ENCODE peak calls at places on chromosomes 1 and 21, in ten cellular contexts. N, J, Z, H, A, X, S, G, Q and D are unnamed samples.

GRCh38 chr1:195908121-195908520 is 700.1 kb downstream of the KCNT2 start:
- DNase-seq in N (peak; percentile 8), J (no peak), Z (peak; percentile 58), H (no peak), A (peak; percentile 1), X (no peak), S (peak; percentile 13), G (no peak), Q (peak; percentile 92), D (no peak)

GRCh38 chr1:8133657-8134430 is 107.7 kb upstream of the ERRFI1 start:
- DNase-seq in N (peak; percentile 98), J (peak; percentile 82), Z (peak; percentile 98), H (no peak), A (peak; percentile 95), X (no peak), S (peak; percentile 78), G (no peak), Q (peak; percentile 95), D (no peak)

GRCh38 chr1:170494369-170494768 is 37.6 kb upstream of the GORAB start:
- DNase-seq in N (peak; percentile 78), J (no peak), Z (peak; percentile 4), H (no peak), A (peak; percentile 14), X (no peak), S (no peak), G (no peak), Q (peak; percentile 34), D (peak; percentile 67)

GRCh38 chr1:198678301-198678836 is 39.5 kb downstream of the PTPRC start:
- DNase-seq in N (no peak), J (no peak), Z (no peak), H (peak; percentile 86), A (no peak), X (no peak), S (no peak), G (no peak), Q (no peak), D (no peak)

GRCh38 chr1:7418442-7419080 is 352.5 kb upstream of the VAMP3 start:
- DNase-seq in N (no peak), J (peak; percentile 6), Z (no peak), H (no peak), A (no peak), X (no peak), S (no peak), G (peak; percentile 12), Q (no peak), D (no peak)

GRCh38 chr1:24379733-24380315 is 33.8 kb downstream of the STPG1 start:
- DNase-seq in N (no peak), J (no peak), Z (peak; percentile 45), H (no peak), A (peak; percentile 24), X (no peak), S (no peak), G (no peak), Q (peak; percentile 99), D (no peak)

GRCh38 chr1:1680031-1680911 is 12.3 kb downstream of the SLC35E2B start:
- DNase-seq in N (no peak), J (no peak), Z (no peak), H (no peak), A (no peak), X (no peak), S (no peak), G (peak; percentile 13), Q (no peak), D (no peak)

GRCh38 chr1:17232759-17233661 is 15.9 kb upstream of the PADI3 start:
- DNase-seq in N (peak; percentile 94), J (no peak), Z (peak; percentile 59), H (no peak), A (peak; percentile 85), X (no peak), S (peak; percentile 88), G (no peak), Q (peak; percentile 95), D (no peak)

GRCh38 chr21:39251326-39251725 is 62.1 kb downstream of the BRWD1 start:
- DNase-seq in N (no peak), J (no peak), Z (peak; percentile 63), H (no peak), A (peak; percentile 18), X (no peak), S (no peak), G (no peak), Q (no peak), D (no peak)

GRCh38 chr1:168643152-168643551 is 66.7 kb downstream of the XCL1 start:
- DNase-seq in N (peak; percentile 91), J (no peak), Z (peak; percentile 24), H (no peak), A (peak; percentile 64), X (no peak), S (no peak), G (no peak), Q (no peak), D (no peak)

DNA sequence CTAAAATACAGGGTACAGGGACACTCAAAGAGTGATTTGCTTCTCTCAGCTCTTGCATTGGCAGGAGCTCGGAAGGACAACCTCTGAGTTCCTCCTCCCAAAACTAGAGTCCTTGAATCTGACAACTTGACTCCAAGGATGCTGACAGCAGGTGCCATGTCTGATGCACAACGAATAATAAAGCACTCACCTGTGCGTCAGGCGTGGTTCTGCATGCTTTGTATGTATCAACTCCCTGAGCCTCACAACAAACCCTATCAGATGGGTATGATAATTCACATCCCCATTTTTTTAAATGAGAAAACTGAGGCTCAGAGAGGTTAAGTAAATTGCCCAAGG is 1.4 kb downstream of the LAPTM5 start:
- DNase-seq in N (no peak), J (no peak), Z (no peak), H (no peak), A (no peak), X (no peak), S (no peak), G (no peak), Q (no peak), D (no peak)
- H3K4me3 ChIP-seq in N (no peak overlapping the region), J (no peak overlapping the region), Z (no peak overlapping the region), H (peak overlapping the region; percentile 96), A (no peak overlapping the region), X (peak overlapping the region; percentile 1), S (no peak overlapping the region), G (no peak overlapping the region), Q (no peak overlapping the region), D (peak overlapping the region; percentile 82)

GRCh38 chr1:183070923-183071618 is 47.9 kb downstream of the LAMC1 start:
- DNase-seq in N (peak; percentile 96), J (no peak), Z (peak; percentile 83), H (no peak), A (peak; percentile 98), X (no peak), S (peak; percentile 84), G (no peak), Q (no peak), D (peak; percentile 50)
- H3K4me3 ChIP-seq in N (no peak overlapping the region), J (no peak overlapping the region), Z (no peak overlapping the region), H (no peak overlapping the region), A (no peak overlapping the region), X (no peak overlapping the region), S (no peak overlapping the region), G (no peak overlapping the region), Q (no peak overlapping the region), D (no peak overlapping the region)

GRCh38 chr1:187631381-187631675 is 802.6 kb downstream of the PLA2G4A start:
- DNase-seq in N (no peak), J (no peak), Z (no peak), H (no peak), A (no peak), X (no peak), S (no peak), G (no peak), Q (no peak), D (no peak)

GRCh38 chr1:187634940-187635339 is 806.2 kb downstream of the PLA2G4A start:
- DNase-seq in N (no peak), J (no peak), Z (no peak), H (no peak), A (no peak), X (no peak), S (no peak), G (no peak), Q (no peak), D (no peak)

GRCh38 chr1:187627516-187627915 is 798.8 kb downstream of the PLA2G4A start:
- DNase-seq in N (no peak), J (no peak), Z (no peak), H (no peak), A (no peak), X (no peak), S (no peak), G (no peak), Q (no peak), D (no peak)

GRCh38 chr1:187630653-187631380 is 802.1 kb downstream of the PLA2G4A start:
- DNase-seq in N (no peak), J (no peak), Z (no peak), H (no peak), A (no peak), X (no peak), S (no peak), G (no peak), Q (no peak), D (no peak)

GRCh38 chr1:187631984-187632383 is 803.2 kb downstream of the PLA2G4A start:
- DNase-seq in N (no peak), J (no peak), Z (no peak), H (no peak), A (no peak), X (no peak), S (no peak), G (no peak), Q (no peak), D (no peak)
- H3K4me3 ChIP-seq in N (no peak overlapping the region), J (no peak overlapping the region), Z (no peak overlapping the region), H (no peak overlapping the region), A (no peak overlapping the region), X (no peak overlapping the region), S (no peak overlapping the region), G (no peak overlapping the region), Q (no peak overlapping the region), D (no peak overlapping the region)

GRCh38 chr1:210311726-210312493 is 16.8 kb upstream of the HHAT start:
- DNase-seq in N (no peak), J (no peak), Z (no peak), H (no peak), A (no peak), X (no peak), S (no peak), G (no peak), Q (no peak), D (no peak)
- H3K4me3 ChIP-seq in N (no peak overlapping the region), J (no peak overlapping the region), Z (no peak overlapping the region), H (no peak overlapping the region), A (no peak overlapping the region), X (peak overlapping the region; percentile 54), S (peak overlapping the region; percentile 46), G (peak overlapping the region; percentile 73), Q (no peak overlapping the region), D (peak overlapping the region; percentile 36)

GRCh38 chr1:209387969-209388329 is 195.6 kb upstream of the CAMK1G start:
- DNase-seq in N (no peak), J (no peak), Z (no peak), H (no peak), A (peak; percentile 66), X (no peak), S (no peak), G (no peak), Q (peak; percentile 79), D (no peak)
- H3K4me3 ChIP-seq in N (no peak overlapping the region), J (no peak overlapping the region), Z (no peak overlapping the region), H (no peak overlapping the region), A (no peak overlapping the region), X (no peak overlapping the region), S (no peak overlapping the region), G (no peak overlapping the region), Q (no peak overlapping the region), D (no peak overlapping the region)

DNA sequence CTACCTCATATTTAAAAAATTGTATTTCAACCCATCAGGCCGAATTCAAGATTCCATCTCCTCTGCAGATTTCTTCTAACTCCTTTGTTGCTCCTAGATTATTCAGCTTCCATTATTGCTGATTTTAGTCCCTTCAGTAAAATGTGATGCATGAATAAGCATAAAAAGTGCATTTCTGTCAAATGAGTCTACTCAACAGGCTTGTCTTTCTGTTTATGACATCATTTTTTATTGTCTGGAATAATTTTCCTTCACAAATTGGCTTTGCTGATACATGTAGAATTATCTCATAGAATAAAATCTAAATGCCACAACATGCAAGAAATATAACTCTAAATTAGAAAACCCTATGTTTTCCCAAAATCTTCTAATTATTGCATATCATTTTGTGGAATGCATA is 1.6 kb upstream of the OR2M5 start:
- DNase-seq in N (no peak), J (no peak), Z (no peak), H (no peak), A (no peak), X (no peak), S (no peak), G (no peak), Q (no peak), D (no peak)
- H3K4me3 ChIP-seq in N (no peak overlapping the region), J (no peak overlapping the region), Z (no peak overlapping the region), H (no peak overlapping the region), A (no peak overlapping the region), X (no peak overlapping the region), S (no peak overlapping the region), G (no peak overlapping the region), Q (no peak overlapping the region), D (no peak overlapping the region)